ENCODE peak calls at places on chromosomes 5 and 9, in five cellular contexts. D is AG10803, N is lung, Q is kidney epithelial cell, I is AG09309. L is an unnamed sample.

GRCh38 chr5:54743997-54744788 is 226.6 kb downstream of the SNX18 start:
- DNase-seq in Q (peak; percentile 85), N (no peak), I (peak; percentile 95), D (peak; percentile 99), L (peak; percentile 96)

GRCh38 chr5:78779771-78780616 is 131.4 kb upstream of the LHFPL2 start:
- DNase-seq in N (peak; percentile 40), Q (no peak), I (peak; percentile 94), D (peak; percentile 76), L (peak; percentile 96)

GRCh38 chr5:53874409-53874808 is 314.0 kb downstream of the NDUFS4 start:
- DNase-seq in D (peak; percentile 25), Q (no peak), I (no peak), N (no peak), L (peak; percentile 61)

GRCh38 chr9:128124873-128125574 is 2.5 kb downstream of the PTGES2 start:
- DNase-seq in N (no peak), D (peak; percentile 49), Q (no peak), I (no peak), L (peak; percentile 66)

GRCh38 chr9:115209601-115210306 is 91.8 kb upstream of the TNC start:
- DNase-seq in N (no peak), I (no peak), D (no peak), Q (peak; percentile 57), L (peak; percentile 27)

GRCh38 chr5:172798422-172799215 is 27.6 kb upstream of the DUSP1 start:
- DNase-seq in I (peak; percentile 91), N (peak; percentile 68), D (peak; percentile 92), Q (peak; percentile 83), L (peak; percentile 98)

GRCh38 chr5:71706906-71707305 is 12.2 kb upstream of the CARTPT start:
- DNase-seq in Q (no peak), I (no peak), D (no peak), N (no peak), L (no peak)

GRCh38 chr9:91948423-91949292 is 1.4 kb downstream of the ROR2 start:
- DNase-seq in I (no peak), Q (no peak), N (peak; percentile 35), D (no peak), L (peak; percentile 51)

GRCh38 chr5:143471041-143471509 is 67.6 kb upstream of the NR3C1 start:
- DNase-seq in I (no peak), N (no peak), D (peak; percentile 66), Q (peak; percentile 62), L (peak; percentile 79)

GRCh38 chr5:159240301-159240870 is 22.7 kb upstream of the UBLCP1 start:
- DNase-seq in I (no peak), D (peak; percentile 20), Q (peak; percentile 18), N (no peak), L (no peak)

GRCh38 chr5:157459715-157460599 is at the start of gene NIPAL4:
- DNase-seq in D (no peak), Q (no peak), N (no peak), I (no peak), L (no peak)

GRCh38 chr9:36488322-36488838 is 84.3 kb upstream of the MELK start:
- DNase-seq in N (no peak), D (no peak), Q (no peak), I (no peak), L (no peak)

GRCh38 chr5:119287547-119288073 is 68.2 kb upstream of the TNFAIP8 start:
- DNase-seq in D (no peak), N (no peak), I (no peak), Q (no peak), L (no peak)

GRCh38 chr9:371349-371748 is 156.7 kb downstream of the DOCK8 start:
- DNase-seq in I (no peak), N (no peak), D (no peak), Q (no peak), L (peak; percentile 37)

GRCh38 chr5:41368158-41368557 is 142.2 kb downstream of the PLCXD3 start:
- DNase-seq in I (no peak), N (no peak), Q (no peak), D (peak; percentile 9), L (peak; percentile 21)

GRCh38 chr9:36802171-36802920 is 229.7 kb downstream of the MELK start:
- DNase-seq in D (peak; percentile 30), Q (no peak), I (no peak), N (no peak), L (peak; percentile 30)

GRCh38 chr5:142186821-142187594 is 78.4 kb downstream of the NDFIP1 start:
- DNase-seq in Q (no peak), N (no peak), I (no peak), D (no peak), L (no peak)

GRCh38 chr5:40429258-40430111 is 250.2 kb upstream of the PTGER4 start:
- DNase-seq in N (no peak), I (no peak), Q (no peak), D (no peak), L (peak; percentile 77)

GRCh38 chr9:93124793-93125192 is 9.3 kb downstream of the NINJ1 start:
- DNase-seq in N (no peak), I (no peak), Q (no peak), D (no peak), L (no peak)

GRCh38 chr9:21677387-21677786 is 125.0 kb upstream of the MTAP start:
- DNase-seq in N (no peak), D (no peak), Q (no peak), I (no peak), L (no peak)
- H3K4me3 ChIP-seq in N (no peak overlapping the region), D (peak overlapping the region; percentile 34), Q (no peak overlapping the region), I (no peak overlapping the region), L (no peak overlapping the region)

DNA sequence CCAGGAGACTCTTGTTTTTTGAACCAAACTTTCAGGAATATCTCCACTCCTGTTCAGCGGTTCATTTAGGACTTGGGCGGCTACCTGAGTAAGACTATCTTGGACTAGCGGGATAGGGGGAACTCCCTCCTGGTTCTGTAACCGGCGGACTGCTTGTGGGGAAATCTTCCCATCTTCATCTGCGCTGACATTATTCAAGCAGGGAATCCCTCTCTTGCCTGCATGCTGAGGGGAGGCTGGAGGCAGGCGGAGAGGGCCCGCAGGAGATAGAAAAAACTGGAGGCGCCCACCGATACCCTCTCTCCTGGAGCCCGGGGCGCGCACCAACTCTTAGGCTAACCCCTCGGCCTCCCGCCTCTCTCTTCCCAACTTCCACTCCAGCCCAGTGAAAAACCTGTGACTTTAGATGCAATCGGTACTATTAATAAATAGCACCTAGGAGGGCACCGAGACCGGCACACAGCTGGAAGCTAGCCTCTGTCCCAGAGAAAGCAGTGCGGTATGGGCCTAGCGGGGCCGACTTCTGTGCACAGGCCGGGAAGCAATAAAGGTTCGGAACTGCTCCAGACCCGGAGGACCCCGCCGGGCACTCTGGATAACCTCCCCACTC is 1.7 kb downstream of the EFNA5 start:
- DNase-seq in N (no peak), Q (no peak), I (no peak), D (no peak), L (no peak)
- H3K4me3 ChIP-seq in N (peak overlapping the region; percentile 67), Q (peak overlapping the region; percentile 93), I (peak overlapping the region; percentile 84), D (peak overlapping the region; percentile 56), L (peak overlapping the region; percentile 56)

GRCh38 chr5:180618830-180619562 is 27.7 kb upstream of the SCGB3A1 start:
- DNase-seq in I (no peak), N (no peak), Q (no peak), D (peak; percentile 28), L (peak; percentile 47)
- H3K4me3 ChIP-seq in I (peak overlapping the region; percentile 4), N (no peak overlapping the region), Q (peak overlapping the region; percentile 24), D (no peak overlapping the region), L (no peak overlapping the region)

GRCh38 chr9:137147793-137148160 is 8.8 kb downstream of the GRIN1 start:
- DNase-seq in Q (no peak), I (no peak), D (no peak), N (no peak), L (no peak)

GRCh38 chr9:137146527-137146918 is 7.6 kb downstream of the GRIN1 start:
- DNase-seq in N (no peak), I (no peak), D (no peak), Q (no peak), L (no peak)

GRCh38 chr9:137148242-137148641 is 9.3 kb downstream of the GRIN1 start:
- DNase-seq in D (no peak), N (no peak), I (no peak), Q (no peak), L (no peak)

GRCh38 chr9:137145731-137146526 is 7.0 kb downstream of the GRIN1 start:
- DNase-seq in N (no peak), I (no peak), Q (no peak), D (no peak), L (no peak)

DNA sequence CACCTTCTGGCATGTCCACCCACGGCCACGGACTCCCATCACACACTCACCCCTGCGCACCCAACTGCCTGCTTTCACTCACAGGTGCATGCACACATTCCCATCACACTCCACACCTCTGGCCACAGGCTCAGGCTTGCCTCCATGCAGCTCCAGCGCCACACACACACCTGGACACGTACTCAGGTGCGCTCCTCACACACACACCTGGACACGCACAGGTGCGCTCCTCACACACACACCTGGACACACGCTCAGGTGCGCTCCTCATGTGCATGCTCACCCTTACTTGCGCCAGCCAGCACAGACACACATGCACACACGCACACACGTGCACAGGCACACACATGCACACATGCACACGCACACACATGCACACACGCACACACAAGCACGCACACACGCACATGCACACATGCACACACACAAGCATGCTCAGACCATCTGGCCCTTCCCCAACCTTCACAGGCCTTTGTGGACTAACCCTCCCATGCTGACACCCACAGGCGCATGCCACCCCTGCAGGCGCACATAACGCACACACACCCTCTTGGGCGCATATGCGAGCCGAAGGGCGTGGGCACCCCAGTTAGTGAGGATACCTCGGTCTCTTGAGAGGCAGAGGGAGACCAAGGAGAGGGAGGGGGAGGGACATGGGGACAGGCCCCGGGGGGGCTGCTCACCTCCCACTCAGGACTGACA is 8.3 kb downstream of the GRIN1 start:
- DNase-seq in N (no peak), Q (no peak), D (no peak), I (no peak), L (no peak)
- H3K4me3 ChIP-seq in N (no peak overlapping the region), Q (no peak overlapping the region), D (no peak overlapping the region), I (no peak overlapping the region), L (no peak overlapping the region)

DNA sequence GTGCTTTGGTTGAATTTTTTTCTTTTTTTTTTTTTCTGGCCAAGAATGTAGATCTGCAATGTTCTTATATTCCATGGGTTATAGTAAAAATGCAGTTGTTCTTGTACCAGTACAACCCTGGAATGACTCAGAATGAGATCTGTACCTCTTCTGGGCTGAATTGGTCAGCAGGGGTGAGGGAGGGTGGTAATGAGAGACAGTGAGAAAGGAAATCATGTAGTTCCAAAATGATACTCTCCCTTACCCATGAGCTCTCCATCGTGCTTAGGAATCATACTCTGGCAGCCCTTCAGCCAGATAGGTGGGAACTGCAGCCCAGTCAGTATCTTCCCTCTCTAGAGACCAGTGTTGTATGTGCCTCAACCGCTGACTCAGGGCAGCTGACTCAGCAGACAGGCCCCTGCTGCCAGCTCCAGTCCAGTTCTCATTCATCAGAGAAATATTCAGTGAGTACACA is 2.1 kb upstream of the GLIS3 start:
- DNase-seq in D (peak; percentile 95), Q (peak; percentile 80), N (peak; percentile 42), I (peak; percentile 83), L (peak; percentile 100)
- H3K4me3 ChIP-seq in D (no peak overlapping the region), Q (no peak overlapping the region), N (no peak overlapping the region), I (no peak overlapping the region), L (no peak overlapping the region)

GRCh38 chr9:109114670-109115069 is 5.1 kb downstream of the TMEM245 start:
- DNase-seq in Q (peak; percentile 94), I (peak; percentile 58), D (peak; percentile 52), N (no peak), L (peak; percentile 80)
- H3K4me3 ChIP-seq in Q (no peak overlapping the region), I (no peak overlapping the region), D (no peak overlapping the region), N (no peak overlapping the region), L (no peak overlapping the region)

GRCh38 chr5:149141957-149142851 is 911 bp downstream of the ABLIM3 start:
- DNase-seq in D (no peak), I (no peak), N (no peak), Q (no peak), L (peak; percentile 50)
- H3K4me3 ChIP-seq in D (peak overlapping the region; percentile 81), I (peak overlapping the region; percentile 67), N (peak overlapping the region; percentile 55), Q (peak overlapping the region; percentile 60), L (peak overlapping the region; percentile 96)